ENCODE peak calls at places on chromosomes 6 and 20, in nine cellular contexts. One of them, this sample, is unnamed.
A peak's percentile ranks its signal among the peaks of the same experiment; 100 is the strongest.

GRCh38 chr20:23551383-23551782 is 16.9 kb downstream of the CST9L start:
- DNase-seq in heart right ventricle: no peak
- DNase-seq in adrenal gland: no peak
- DNase-seq in neural progenitor cell: no peak
- DNase-seq in cardiac muscle cell: no peak
- DNase-seq in A549: no peak
- DNase-seq in PC-9: no peak
- DNase-seq in psoas muscle: no peak
- DNase-seq in lower lobe of right lung: no peak
- DNase-seq in this sample: no peak

GRCh38 chr6:32635526-32636123 is 1.6 kb upstream of the HLA-DQA1 start:
- DNase-seq in heart right ventricle: no peak
- DNase-seq in adrenal gland: no peak
- DNase-seq in neural progenitor cell: no peak
- DNase-seq in cardiac muscle cell: no peak
- DNase-seq in A549: no peak
- DNase-seq in PC-9: no peak
- DNase-seq in psoas muscle: no peak
- DNase-seq in lower lobe of right lung: no peak
- DNase-seq in this sample: no peak

GRCh38 chr20:44271915-44272663 is 25.0 kb downstream of the GDAP1L1 start:
- DNase-seq in heart right ventricle: no peak
- DNase-seq in adrenal gland: no peak
- DNase-seq in neural progenitor cell: peak; percentile 52
- DNase-seq in cardiac muscle cell: no peak
- DNase-seq in A549: no peak
- DNase-seq in PC-9: no peak
- DNase-seq in psoas muscle: no peak
- DNase-seq in lower lobe of right lung: no peak
- DNase-seq in this sample: no peak

GRCh38 chr6:142551145-142551811 is 249.5 kb downstream of the ADGRG6 start:
- DNase-seq in heart right ventricle: no peak
- DNase-seq in adrenal gland: no peak
- DNase-seq in neural progenitor cell: peak; percentile 13
- DNase-seq in cardiac muscle cell: no peak
- DNase-seq in A549: no peak
- DNase-seq in PC-9: peak; percentile 63
- DNase-seq in psoas muscle: no peak
- DNase-seq in lower lobe of right lung: no peak
- DNase-seq in this sample: no peak

GRCh38 chr6:79082304-79082703 is 4.2 kb upstream of the PHIP start:
- DNase-seq in heart right ventricle: no peak
- DNase-seq in adrenal gland: no peak
- DNase-seq in neural progenitor cell: peak; percentile 24
- DNase-seq in cardiac muscle cell: peak; percentile 15
- DNase-seq in A549: no peak
- DNase-seq in PC-9: no peak
- DNase-seq in psoas muscle: no peak
- DNase-seq in lower lobe of right lung: no peak
- DNase-seq in this sample: no peak

GRCh38 chr6:134436281-134436815 is 118.4 kb upstream of the SGK1 start:
- DNase-seq in heart right ventricle: no peak
- DNase-seq in adrenal gland: peak; percentile 86
- DNase-seq in neural progenitor cell: no peak
- DNase-seq in cardiac muscle cell: no peak
- DNase-seq in A549: peak; percentile 82
- DNase-seq in PC-9: peak; percentile 96
- DNase-seq in psoas muscle: no peak
- DNase-seq in lower lobe of right lung: peak; percentile 58
- DNase-seq in this sample: peak; percentile 84

GRCh38 chr6:160756021-160756420 is 54.0 kb downstream of the PLG start:
- DNase-seq in heart right ventricle: no peak
- DNase-seq in adrenal gland: no peak
- DNase-seq in neural progenitor cell: no peak
- DNase-seq in cardiac muscle cell: no peak
- DNase-seq in A549: no peak
- DNase-seq in PC-9: no peak
- DNase-seq in psoas muscle: no peak
- DNase-seq in lower lobe of right lung: no peak
- DNase-seq in this sample: no peak

GRCh38 chr6:134182528-134182927 is 130.1 kb upstream of the SLC2A12 start:
- DNase-seq in heart right ventricle: no peak
- DNase-seq in adrenal gland: no peak
- DNase-seq in neural progenitor cell: peak; percentile 75
- DNase-seq in cardiac muscle cell: no peak
- DNase-seq in A549: no peak
- DNase-seq in PC-9: peak; percentile 3
- DNase-seq in psoas muscle: no peak
- DNase-seq in lower lobe of right lung: no peak
- DNase-seq in this sample: no peak

DNA sequence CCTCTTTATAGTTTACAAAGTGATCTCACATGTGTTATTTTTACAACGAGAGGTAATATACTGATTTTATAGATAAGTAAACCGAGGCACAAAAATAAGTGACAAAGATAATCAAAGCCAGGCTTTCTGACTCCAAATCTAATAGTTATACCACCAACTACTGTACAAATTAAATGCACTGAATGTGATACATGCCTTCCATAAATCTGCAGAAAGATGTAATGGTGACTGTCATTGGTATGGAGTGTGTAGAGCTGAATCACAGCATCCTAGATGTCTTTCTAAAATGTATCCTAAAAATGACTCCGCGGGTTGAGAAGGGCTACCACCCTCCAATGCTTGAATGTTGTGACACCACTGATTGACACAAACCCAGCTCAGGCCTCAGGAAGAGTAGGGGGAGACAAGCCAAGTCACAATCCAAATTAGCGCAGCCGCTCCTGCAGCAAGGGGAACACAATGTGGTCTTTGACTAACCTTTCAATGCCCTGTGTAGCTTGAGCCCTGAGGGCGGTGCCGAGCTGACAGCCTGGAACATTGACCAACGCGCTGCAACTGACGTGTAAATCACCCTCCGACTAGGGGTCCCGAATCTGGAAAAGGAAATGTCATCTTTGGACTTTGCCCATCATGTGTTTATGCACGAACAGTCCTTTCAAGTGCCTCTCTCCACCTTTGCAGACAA is 136.8 kb downstream of the OLIG3 start:
- DNase-seq in heart right ventricle: no peak
- DNase-seq in adrenal gland: no peak
- DNase-seq in neural progenitor cell: peak; percentile 75
- DNase-seq in cardiac muscle cell: no peak
- DNase-seq in A549: no peak
- DNase-seq in PC-9: no peak
- DNase-seq in psoas muscle: no peak
- DNase-seq in lower lobe of right lung: no peak
- DNase-seq in this sample: no peak
- TF ChIP-seq CTCF in heart right ventricle: no peak
- TF ChIP-seq CTCF in adrenal gland: no peak
- TF ChIP-seq CTCF in neural progenitor cell: no peak
- TF ChIP-seq CTCF in cardiac muscle cell: no peak
- TF ChIP-seq CTCF in A549: no peak
- TF ChIP-seq CTCF in PC-9: no peak
- TF ChIP-seq CTCF in psoas muscle: no peak
- TF ChIP-seq CTCF in lower lobe of right lung: no peak
- TF ChIP-seq CTCF in this sample: no peak

GRCh38 chr20:5080384-5080877 is 39.3 kb downstream of the PCNA start:
- DNase-seq in heart right ventricle: peak; percentile 43
- DNase-seq in adrenal gland: peak; percentile 82
- DNase-seq in neural progenitor cell: no peak
- DNase-seq in cardiac muscle cell: no peak
- DNase-seq in A549: no peak
- DNase-seq in PC-9: no peak
- DNase-seq in psoas muscle: peak; percentile 74
- DNase-seq in lower lobe of right lung: peak; percentile 88
- DNase-seq in this sample: no peak

GRCh38 chr20:5077761-5078387 is 41.9 kb downstream of the PCNA start:
- DNase-seq in heart right ventricle: no peak
- DNase-seq in adrenal gland: no peak
- DNase-seq in neural progenitor cell: no peak
- DNase-seq in cardiac muscle cell: no peak
- DNase-seq in A549: no peak
- DNase-seq in PC-9: no peak
- DNase-seq in psoas muscle: no peak
- DNase-seq in lower lobe of right lung: no peak
- DNase-seq in this sample: no peak

GRCh38 chr20:5081196-5081595 is 38.6 kb downstream of the PCNA start:
- DNase-seq in heart right ventricle: no peak
- DNase-seq in adrenal gland: no peak
- DNase-seq in neural progenitor cell: no peak
- DNase-seq in cardiac muscle cell: no peak
- DNase-seq in A549: no peak
- DNase-seq in PC-9: no peak
- DNase-seq in psoas muscle: no peak
- DNase-seq in lower lobe of right lung: no peak
- DNase-seq in this sample: no peak

GRCh38 chr20:5074050-5074674 is 45.6 kb downstream of the PCNA start:
- DNase-seq in heart right ventricle: no peak
- DNase-seq in adrenal gland: no peak
- DNase-seq in neural progenitor cell: no peak
- DNase-seq in cardiac muscle cell: no peak
- DNase-seq in A549: no peak
- DNase-seq in PC-9: no peak
- DNase-seq in psoas muscle: no peak
- DNase-seq in lower lobe of right lung: no peak
- DNase-seq in this sample: no peak

DNA sequence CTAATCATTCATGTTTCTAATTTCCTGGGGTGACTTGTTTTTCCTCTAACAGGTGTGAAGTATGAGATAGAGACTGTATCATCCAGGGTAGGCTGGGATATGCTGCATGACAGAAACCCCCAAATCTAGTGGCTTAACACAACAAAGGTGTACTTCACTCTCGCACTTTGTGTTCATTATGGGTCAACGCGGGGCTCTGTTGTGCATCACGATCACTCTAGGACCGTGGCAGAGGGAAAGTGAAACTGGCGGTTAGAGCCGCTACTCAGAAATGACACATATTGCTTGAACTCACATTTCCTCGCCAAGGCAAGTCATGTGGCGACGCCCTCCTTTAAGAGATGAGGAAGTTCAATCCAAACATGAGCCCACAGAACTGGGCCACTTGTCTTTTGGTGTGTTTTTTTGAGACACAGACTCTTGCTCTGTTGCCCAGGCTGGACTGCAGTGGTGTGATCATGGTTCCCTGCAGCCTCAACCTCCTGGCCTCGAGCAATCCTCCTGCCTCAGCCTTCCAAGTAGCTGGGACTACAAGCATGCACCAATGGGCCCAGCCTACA is 41.3 kb downstream of the PCNA start:
- DNase-seq in heart right ventricle: peak; percentile 22
- DNase-seq in adrenal gland: peak; percentile 84
- DNase-seq in neural progenitor cell: no peak
- DNase-seq in cardiac muscle cell: no peak
- DNase-seq in A549: peak; percentile 60
- DNase-seq in PC-9: no peak
- DNase-seq in psoas muscle: peak; percentile 62
- DNase-seq in lower lobe of right lung: peak; percentile 83
- DNase-seq in this sample: no peak
- H3K27ac ChIP-seq in heart right ventricle: peak overlapping the region; percentile 73
- H3K27ac ChIP-seq in adrenal gland: no peak overlapping the region
- H3K27ac ChIP-seq in neural progenitor cell: no peak overlapping the region
- H3K27ac ChIP-seq in cardiac muscle cell: no peak overlapping the region
- H3K27ac ChIP-seq in A549: peak overlapping the region; percentile 74
- H3K27ac ChIP-seq in PC-9: no peak overlapping the region
- H3K27ac ChIP-seq in psoas muscle: peak overlapping the region; percentile 51
- H3K27ac ChIP-seq in lower lobe of right lung: peak overlapping the region; percentile 87
- H3K27ac ChIP-seq in this sample: no peak overlapping the region

GRCh38 chr6:119301429-119301828 is 48.1 kb downstream of the MAN1A1 start:
- DNase-seq in heart right ventricle: no peak
- DNase-seq in adrenal gland: no peak
- DNase-seq in neural progenitor cell: no peak
- DNase-seq in cardiac muscle cell: no peak
- DNase-seq in A549: no peak
- DNase-seq in PC-9: no peak
- DNase-seq in psoas muscle: no peak
- DNase-seq in lower lobe of right lung: no peak
- DNase-seq in this sample: no peak

GRCh38 chr6:119294984-119295383 is 54.6 kb downstream of the MAN1A1 start:
- DNase-seq in heart right ventricle: no peak
- DNase-seq in adrenal gland: no peak
- DNase-seq in neural progenitor cell: no peak
- DNase-seq in cardiac muscle cell: no peak
- DNase-seq in A549: no peak
- DNase-seq in PC-9: peak; percentile 22
- DNase-seq in psoas muscle: no peak
- DNase-seq in lower lobe of right lung: no peak
- DNase-seq in this sample: no peak

GRCh38 chr6:119299694-119300093 is 49.9 kb downstream of the MAN1A1 start:
- DNase-seq in heart right ventricle: no peak
- DNase-seq in adrenal gland: no peak
- DNase-seq in neural progenitor cell: no peak
- DNase-seq in cardiac muscle cell: no peak
- DNase-seq in A549: no peak
- DNase-seq in PC-9: no peak
- DNase-seq in psoas muscle: no peak
- DNase-seq in lower lobe of right lung: no peak
- DNase-seq in this sample: no peak

GRCh38 chr6:119297049-119297448 is 52.5 kb downstream of the MAN1A1 start:
- DNase-seq in heart right ventricle: no peak
- DNase-seq in adrenal gland: no peak
- DNase-seq in neural progenitor cell: no peak
- DNase-seq in cardiac muscle cell: no peak
- DNase-seq in A549: no peak
- DNase-seq in PC-9: no peak
- DNase-seq in psoas muscle: no peak
- DNase-seq in lower lobe of right lung: no peak
- DNase-seq in this sample: no peak

DNA sequence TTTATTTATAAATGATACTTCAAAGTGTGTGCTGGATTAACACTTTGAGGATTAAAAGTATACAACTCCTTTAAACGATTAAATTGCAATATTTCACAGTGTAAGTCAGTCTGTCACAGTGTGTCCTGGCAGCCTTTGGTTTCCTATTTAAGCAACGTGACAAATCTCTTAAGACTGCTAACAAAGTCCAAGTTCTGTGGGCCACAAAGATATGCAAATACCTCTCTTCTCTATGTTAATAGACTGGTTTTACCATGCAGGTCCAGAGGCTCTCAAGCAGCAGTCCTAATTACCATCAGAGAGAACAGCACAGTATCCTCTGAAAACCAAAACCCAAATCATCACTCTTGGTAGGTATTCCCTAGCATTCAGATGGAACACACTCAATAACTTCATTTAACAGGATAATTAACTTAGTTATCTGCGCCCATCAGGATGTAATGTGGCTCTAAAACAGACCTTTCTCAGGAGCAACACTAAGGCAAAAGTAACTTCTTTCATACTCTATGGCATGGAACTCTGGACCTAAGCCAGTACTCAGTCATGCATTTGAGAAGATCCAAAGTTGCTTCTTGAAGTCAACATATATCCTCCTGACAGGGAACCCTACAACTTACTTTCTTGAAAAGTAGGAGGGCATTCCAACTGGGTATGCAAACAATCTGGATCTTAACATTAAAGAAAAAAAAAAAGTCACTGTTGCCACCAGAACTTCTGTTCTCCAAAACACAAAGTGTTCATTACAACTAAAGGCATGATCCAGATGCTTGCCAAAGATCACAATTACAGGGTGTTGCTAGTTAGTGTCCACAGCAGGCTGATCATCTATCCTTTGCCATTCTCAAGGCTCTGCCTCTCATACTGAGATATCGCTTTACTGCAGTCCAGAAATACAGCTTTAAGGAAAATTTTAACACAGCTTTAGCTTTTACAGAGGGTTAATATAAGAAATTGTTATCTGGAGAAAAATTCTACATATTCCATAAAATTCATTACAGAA is 53.2 kb downstream of the MAN1A1 start:
- DNase-seq in heart right ventricle: no peak
- DNase-seq in adrenal gland: no peak
- DNase-seq in neural progenitor cell: no peak
- DNase-seq in cardiac muscle cell: no peak
- DNase-seq in A549: no peak
- DNase-seq in PC-9: peak; percentile 29
- DNase-seq in psoas muscle: no peak
- DNase-seq in lower lobe of right lung: no peak
- DNase-seq in this sample: no peak
- H3K4me3 ChIP-seq in heart right ventricle: no peak overlapping the region
- H3K4me3 ChIP-seq in adrenal gland: no peak overlapping the region
- H3K4me3 ChIP-seq in neural progenitor cell: no peak overlapping the region
- H3K4me3 ChIP-seq in cardiac muscle cell: no peak overlapping the region
- H3K4me3 ChIP-seq in A549: no peak overlapping the region
- H3K4me3 ChIP-seq in PC-9: no peak overlapping the region
- H3K4me3 ChIP-seq in psoas muscle: no peak overlapping the region
- H3K4me3 ChIP-seq in lower lobe of right lung: no peak overlapping the region
- H3K4me3 ChIP-seq in this sample: no peak overlapping the region

DNA sequence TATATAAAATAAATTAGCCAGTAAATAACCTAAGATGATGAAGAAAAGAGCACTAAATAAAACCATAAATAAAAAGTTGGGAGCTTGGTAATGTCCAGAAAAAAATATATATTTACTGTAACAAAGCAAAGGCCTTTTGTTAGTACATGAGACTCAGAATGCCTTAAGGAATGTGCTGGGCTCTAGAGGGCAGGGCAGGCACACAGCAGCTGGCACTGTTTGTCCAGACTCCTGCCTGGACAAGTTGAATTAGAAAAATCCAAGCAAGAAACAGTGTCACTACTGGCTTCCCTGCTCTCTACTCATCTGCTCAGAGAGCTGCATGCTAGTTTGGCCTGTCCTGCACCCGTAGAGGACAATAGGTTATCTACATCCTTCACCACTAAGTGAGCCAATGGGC is 8.8 kb downstream of the DEFB129 start:
- DNase-seq in heart right ventricle: no peak
- DNase-seq in adrenal gland: no peak
- DNase-seq in neural progenitor cell: peak; percentile 25
- DNase-seq in cardiac muscle cell: no peak
- DNase-seq in A549: no peak
- DNase-seq in PC-9: no peak
- DNase-seq in psoas muscle: no peak
- DNase-seq in lower lobe of right lung: no peak
- DNase-seq in this sample: no peak
- TF ChIP-seq CTCF in heart right ventricle: no peak
- TF ChIP-seq CTCF in adrenal gland: peak; percentile 5
- TF ChIP-seq CTCF in neural progenitor cell: peak; percentile 21
- TF ChIP-seq CTCF in cardiac muscle cell: peak; percentile 23
- TF ChIP-seq CTCF in A549: no peak
- TF ChIP-seq CTCF in PC-9: no peak
- TF ChIP-seq CTCF in psoas muscle: no peak
- TF ChIP-seq CTCF in lower lobe of right lung: peak; percentile 15
- TF ChIP-seq CTCF in this sample: no peak